ENCODE peak calls at places on chromosomes 16 and 17, in six cellular contexts. One of them, this sample, is unnamed.

GRCh38 chr16:82636485-82636884 is 9.7 kb downstream of the CDH13 start:
- DNase-seq in activated B cell treated with CpG ODN at 0.5 μM for 24 hours: no peak
- DNase-seq in choroid plexus epithelial cell: no peak
- DNase-seq in CD4-positive, alpha-beta T cell: no peak
- DNase-seq in lower leg skin: no peak
- DNase-seq in uterus: no peak
- DNase-seq in this sample: no peak

GRCh38 chr16:87555647-87556046 is 46.7 kb upstream of the JPH3 start:
- DNase-seq in activated B cell treated with CpG ODN at 0.5 μM for 24 hours: no peak
- DNase-seq in choroid plexus epithelial cell: no peak
- DNase-seq in uterus: no peak
- DNase-seq in lower leg skin: no peak
- DNase-seq in CD4-positive, alpha-beta T cell: no peak
- DNase-seq in this sample: no peak

GRCh38 chr17:7929158-7930029 is at the start of gene KCNAB3:
- DNase-seq in lower leg skin: no peak
- DNase-seq in activated B cell treated with CpG ODN at 0.5 μM for 24 hours: peak
- DNase-seq in choroid plexus epithelial cell: peak
- DNase-seq in uterus: peak
- DNase-seq in CD4-positive, alpha-beta T cell: peak
- DNase-seq in this sample: no peak

GRCh38 chr17:76811028-76811427 is 57.2 kb upstream of the MGAT5B start:
- DNase-seq in choroid plexus epithelial cell: no peak
- DNase-seq in activated B cell treated with CpG ODN at 0.5 μM for 24 hours: no peak
- DNase-seq in uterus: no peak
- DNase-seq in CD4-positive, alpha-beta T cell: no peak
- DNase-seq in lower leg skin: no peak
- DNase-seq in this sample: no peak

GRCh38 chr16:80051040-80051439 is 450.5 kb upstream of the MAF start:
- DNase-seq in choroid plexus epithelial cell: no peak
- DNase-seq in activated B cell treated with CpG ODN at 0.5 μM for 24 hours: no peak
- DNase-seq in CD4-positive, alpha-beta T cell: no peak
- DNase-seq in uterus: no peak
- DNase-seq in lower leg skin: no peak
- DNase-seq in this sample: no peak

GRCh38 chr16:3655030-3655790 is 719 bp downstream of the DNASE1 start:
- DNase-seq in lower leg skin: no peak
- DNase-seq in CD4-positive, alpha-beta T cell: no peak
- DNase-seq in choroid plexus epithelial cell: no peak
- DNase-seq in activated B cell treated with CpG ODN at 0.5 μM for 24 hours: no peak
- DNase-seq in uterus: peak
- DNase-seq in this sample: no peak

GRCh38 chr16:49330562-49331201 is 42.9 kb upstream of the C16orf78 start:
- DNase-seq in choroid plexus epithelial cell: no peak
- DNase-seq in lower leg skin: no peak
- DNase-seq in uterus: no peak
- DNase-seq in CD4-positive, alpha-beta T cell: no peak
- DNase-seq in activated B cell treated with CpG ODN at 0.5 μM for 24 hours: no peak
- DNase-seq in this sample: no peak

GRCh38 chr17:78597923-78598545 is 20.8 kb upstream of the DNAH17 start:
- DNase-seq in activated B cell treated with CpG ODN at 0.5 μM for 24 hours: no peak
- DNase-seq in CD4-positive, alpha-beta T cell: no peak
- DNase-seq in uterus: no peak
- DNase-seq in lower leg skin: no peak
- DNase-seq in choroid plexus epithelial cell: peak
- DNase-seq in this sample: no peak

GRCh38 chr16:11391576-11391975 is 46.3 kb downstream of the RMI2 start:
- DNase-seq in choroid plexus epithelial cell: no peak
- DNase-seq in activated B cell treated with CpG ODN at 0.5 μM for 24 hours: no peak
- DNase-seq in lower leg skin: no peak
- DNase-seq in CD4-positive, alpha-beta T cell: no peak
- DNase-seq in uterus: no peak
- DNase-seq in this sample: no peak

GRCh38 chr17:57512258-57512657 is 232.8 kb downstream of the CCDC182 start:
- DNase-seq in CD4-positive, alpha-beta T cell: no peak
- DNase-seq in choroid plexus epithelial cell: no peak
- DNase-seq in lower leg skin: no peak
- DNase-seq in uterus: no peak
- DNase-seq in activated B cell treated with CpG ODN at 0.5 μM for 24 hours: no peak
- DNase-seq in this sample: no peak

GRCh38 chr17:4590981-4591453 is 6.7 kb downstream of the SMTNL2 start:
- DNase-seq in choroid plexus epithelial cell: no peak
- DNase-seq in activated B cell treated with CpG ODN at 0.5 μM for 24 hours: no peak
- DNase-seq in uterus: no peak
- DNase-seq in lower leg skin: no peak
- DNase-seq in CD4-positive, alpha-beta T cell: no peak
- DNase-seq in this sample: no peak

GRCh38 chr16:58034786-58035185 is 9.2 kb downstream of the MMP15 start:
- DNase-seq in lower leg skin: no peak
- DNase-seq in uterus: no peak
- DNase-seq in activated B cell treated with CpG ODN at 0.5 μM for 24 hours: no peak
- DNase-seq in CD4-positive, alpha-beta T cell: no peak
- DNase-seq in choroid plexus epithelial cell: no peak
- DNase-seq in this sample: no peak

GRCh38 chr17:18151290-18151689 is 32.3 kb upstream of the ALKBH5 start:
- DNase-seq in activated B cell treated with CpG ODN at 0.5 μM for 24 hours: no peak
- DNase-seq in CD4-positive, alpha-beta T cell: no peak
- DNase-seq in choroid plexus epithelial cell: no peak
- DNase-seq in lower leg skin: no peak
- DNase-seq in uterus: no peak
- DNase-seq in this sample: no peak

GRCh38 chr17:17666111-17666714 is 15.0 kb upstream of the RAI1 start:
- DNase-seq in activated B cell treated with CpG ODN at 0.5 μM for 24 hours: no peak
- DNase-seq in choroid plexus epithelial cell: peak
- DNase-seq in CD4-positive, alpha-beta T cell: no peak
- DNase-seq in uterus: no peak
- DNase-seq in lower leg skin: no peak
- DNase-seq in this sample: no peak

GRCh38 chr16:9061358-9061813 is 30.1 kb upstream of the HAPSTR1 start:
- DNase-seq in uterus: peak
- DNase-seq in CD4-positive, alpha-beta T cell: no peak
- DNase-seq in lower leg skin: no peak
- DNase-seq in choroid plexus epithelial cell: no peak
- DNase-seq in activated B cell treated with CpG ODN at 0.5 μM for 24 hours: no peak
- DNase-seq in this sample: no peak

GRCh38 chr17:45145035-45145389 is 3.3 kb upstream of the HEXIM1 start:
- DNase-seq in activated B cell treated with CpG ODN at 0.5 μM for 24 hours: no peak
- DNase-seq in uterus: no peak
- DNase-seq in choroid plexus epithelial cell: no peak
- DNase-seq in CD4-positive, alpha-beta T cell: no peak
- DNase-seq in lower leg skin: no peak
- DNase-seq in this sample: no peak

GRCh38 chr17:82598256-82599011 is 49.8 kb downstream of the WDR45B start:
- DNase-seq in CD4-positive, alpha-beta T cell: no peak
- DNase-seq in lower leg skin: no peak
- DNase-seq in choroid plexus epithelial cell: peak
- DNase-seq in uterus: no peak
- DNase-seq in activated B cell treated with CpG ODN at 0.5 μM for 24 hours: no peak
- DNase-seq in this sample: no peak

GRCh38 chr16:73196670-73197069 is 148.7 kb upstream of the ZFHX3 start:
- DNase-seq in activated B cell treated with CpG ODN at 0.5 μM for 24 hours: no peak
- DNase-seq in lower leg skin: no peak
- DNase-seq in uterus: peak
- DNase-seq in CD4-positive, alpha-beta T cell: no peak
- DNase-seq in choroid plexus epithelial cell: peak
- DNase-seq in this sample: peak

GRCh38 chr17:79840204-79840988 is 1.2 kb upstream of the CBX4 start:
- DNase-seq in uterus: peak
- DNase-seq in activated B cell treated with CpG ODN at 0.5 μM for 24 hours: peak
- DNase-seq in lower leg skin: peak
- DNase-seq in choroid plexus epithelial cell: peak
- DNase-seq in CD4-positive, alpha-beta T cell: peak
- DNase-seq in this sample: peak

GRCh38 chr16:79776243-79776884 is 175.8 kb upstream of the MAF start:
- DNase-seq in lower leg skin: peak
- DNase-seq in uterus: peak
- DNase-seq in choroid plexus epithelial cell: peak
- DNase-seq in activated B cell treated with CpG ODN at 0.5 μM for 24 hours: no peak
- DNase-seq in CD4-positive, alpha-beta T cell: no peak
- DNase-seq in this sample: no peak

GRCh38 chr16:57001026-57001669 is 11.8 kb downstream of the NLRC5 start:
- DNase-seq in activated B cell treated with CpG ODN at 0.5 μM for 24 hours: peak
- DNase-seq in lower leg skin: peak
- DNase-seq in CD4-positive, alpha-beta T cell: peak
- DNase-seq in choroid plexus epithelial cell: no peak
- DNase-seq in uterus: no peak
- DNase-seq in this sample: no peak

GRCh38 chr16:31476305-31477219 is 4.6 kb downstream of the TGFB1I1 start:
- DNase-seq in lower leg skin: peak
- DNase-seq in activated B cell treated with CpG ODN at 0.5 μM for 24 hours: peak
- DNase-seq in CD4-positive, alpha-beta T cell: peak
- DNase-seq in choroid plexus epithelial cell: no peak
- DNase-seq in uterus: peak
- DNase-seq in this sample: peak

GRCh38 chr17:27354491-27355081 is 60.7 kb downstream of the WSB1 start:
- DNase-seq in choroid plexus epithelial cell: peak
- DNase-seq in activated B cell treated with CpG ODN at 0.5 μM for 24 hours: no peak
- DNase-seq in CD4-positive, alpha-beta T cell: no peak
- DNase-seq in lower leg skin: no peak
- DNase-seq in uterus: no peak
- DNase-seq in this sample: no peak
- TF ChIP-seq CTCF in choroid plexus epithelial cell: peak
- TF ChIP-seq CTCF in activated B cell treated with CpG ODN at 0.5 μM for 24 hours: no peak
- TF ChIP-seq CTCF in CD4-positive, alpha-beta T cell: no peak
- TF ChIP-seq CTCF in lower leg skin: no peak
- TF ChIP-seq CTCF in uterus: no peak
- TF ChIP-seq CTCF in this sample: no peak

GRCh38 chr16:29646947-29647346 is 16.1 kb upstream of the SPN start:
- DNase-seq in CD4-positive, alpha-beta T cell: no peak
- DNase-seq in uterus: no peak
- DNase-seq in lower leg skin: no peak
- DNase-seq in choroid plexus epithelial cell: no peak
- DNase-seq in activated B cell treated with CpG ODN at 0.5 μM for 24 hours: no peak
- DNase-seq in this sample: no peak

GRCh38 chr16:29644338-29644857 is 18.6 kb upstream of the SPN start:
- DNase-seq in CD4-positive, alpha-beta T cell: no peak
- DNase-seq in choroid plexus epithelial cell: no peak
- DNase-seq in lower leg skin: no peak
- DNase-seq in activated B cell treated with CpG ODN at 0.5 μM for 24 hours: peak
- DNase-seq in uterus: no peak
- DNase-seq in this sample: no peak

GRCh38 chr16:29645699-29646187 is 17.3 kb upstream of the SPN start:
- DNase-seq in choroid plexus epithelial cell: peak
- DNase-seq in activated B cell treated with CpG ODN at 0.5 μM for 24 hours: no peak
- DNase-seq in CD4-positive, alpha-beta T cell: no peak
- DNase-seq in uterus: no peak
- DNase-seq in lower leg skin: no peak
- DNase-seq in this sample: no peak

GRCh38 chr16:29644973-29645698 is 17.9 kb upstream of the SPN start:
- DNase-seq in choroid plexus epithelial cell: no peak
- DNase-seq in lower leg skin: no peak
- DNase-seq in CD4-positive, alpha-beta T cell: no peak
- DNase-seq in activated B cell treated with CpG ODN at 0.5 μM for 24 hours: no peak
- DNase-seq in uterus: no peak
- DNase-seq in this sample: no peak

DNA sequence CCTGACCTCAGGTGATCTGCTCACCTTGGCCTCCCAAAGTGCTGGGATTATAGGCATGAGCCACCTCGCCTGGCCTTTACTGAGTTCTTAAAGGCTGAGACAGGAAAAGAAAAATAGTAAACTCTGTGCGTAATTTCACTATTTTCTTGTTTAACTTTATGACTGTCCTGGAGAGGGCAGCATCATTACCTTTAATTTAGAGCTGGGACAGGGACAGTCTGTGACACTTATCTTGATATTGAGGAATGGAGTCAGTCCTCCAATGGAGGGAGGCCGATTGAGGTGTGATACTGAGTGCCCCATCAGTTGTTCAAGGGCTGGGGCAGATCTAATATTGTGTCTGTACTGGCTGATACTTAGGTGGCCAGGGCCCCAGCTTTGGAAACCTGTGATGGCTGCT is 21.5 kb upstream of the SPN start:
- DNase-seq in uterus: no peak
- DNase-seq in activated B cell treated with CpG ODN at 0.5 μM for 24 hours: no peak
- DNase-seq in lower leg skin: no peak
- DNase-seq in choroid plexus epithelial cell: peak
- DNase-seq in CD4-positive, alpha-beta T cell: no peak
- DNase-seq in this sample: no peak
- TF ChIP-seq CTCF in uterus: no peak
- TF ChIP-seq CTCF in activated B cell treated with CpG ODN at 0.5 μM for 24 hours: no peak
- TF ChIP-seq CTCF in lower leg skin: no peak
- TF ChIP-seq CTCF in choroid plexus epithelial cell: peak
- TF ChIP-seq CTCF in CD4-positive, alpha-beta T cell: no peak
- TF ChIP-seq CTCF in this sample: peak

GRCh38 chr17:74987909-74988711 is 678 bp downstream of the CDR2L start:
- DNase-seq in activated B cell treated with CpG ODN at 0.5 μM for 24 hours: no peak
- DNase-seq in uterus: peak
- DNase-seq in lower leg skin: peak
- DNase-seq in choroid plexus epithelial cell: peak
- DNase-seq in CD4-positive, alpha-beta T cell: no peak
- DNase-seq in this sample: no peak
- TF ChIP-seq CTCF in activated B cell treated with CpG ODN at 0.5 μM for 24 hours: no peak
- TF ChIP-seq CTCF in uterus: peak
- TF ChIP-seq CTCF in lower leg skin: no peak
- TF ChIP-seq CTCF in choroid plexus epithelial cell: peak
- TF ChIP-seq CTCF in CD4-positive, alpha-beta T cell: no peak
- TF ChIP-seq CTCF in this sample: peak

GRCh38 chr16:4684030-4684715 is 9.2 kb upstream of the NUDT16L1 start:
- DNase-seq in lower leg skin: no peak
- DNase-seq in choroid plexus epithelial cell: no peak
- DNase-seq in CD4-positive, alpha-beta T cell: no peak
- DNase-seq in uterus: no peak
- DNase-seq in activated B cell treated with CpG ODN at 0.5 μM for 24 hours: no peak
- DNase-seq in this sample: no peak

GRCh38 chr16:4682084-4682581 is 11.2 kb upstream of the NUDT16L1 start:
- DNase-seq in choroid plexus epithelial cell: no peak
- DNase-seq in lower leg skin: no peak
- DNase-seq in uterus: no peak
- DNase-seq in activated B cell treated with CpG ODN at 0.5 μM for 24 hours: no peak
- DNase-seq in CD4-positive, alpha-beta T cell: no peak
- DNase-seq in this sample: no peak

GRCh38 chr16:4683255-4684029 is 9.9 kb upstream of the NUDT16L1 start:
- DNase-seq in CD4-positive, alpha-beta T cell: no peak
- DNase-seq in activated B cell treated with CpG ODN at 0.5 μM for 24 hours: no peak
- DNase-seq in uterus: no peak
- DNase-seq in choroid plexus epithelial cell: no peak
- DNase-seq in lower leg skin: no peak
- DNase-seq in this sample: no peak

GRCh38 chr16:4681471-4682083 is 11.8 kb upstream of the NUDT16L1 start:
- DNase-seq in lower leg skin: no peak
- DNase-seq in activated B cell treated with CpG ODN at 0.5 μM for 24 hours: no peak
- DNase-seq in CD4-positive, alpha-beta T cell: no peak
- DNase-seq in uterus: no peak
- DNase-seq in choroid plexus epithelial cell: no peak
- DNase-seq in this sample: no peak

DNA sequence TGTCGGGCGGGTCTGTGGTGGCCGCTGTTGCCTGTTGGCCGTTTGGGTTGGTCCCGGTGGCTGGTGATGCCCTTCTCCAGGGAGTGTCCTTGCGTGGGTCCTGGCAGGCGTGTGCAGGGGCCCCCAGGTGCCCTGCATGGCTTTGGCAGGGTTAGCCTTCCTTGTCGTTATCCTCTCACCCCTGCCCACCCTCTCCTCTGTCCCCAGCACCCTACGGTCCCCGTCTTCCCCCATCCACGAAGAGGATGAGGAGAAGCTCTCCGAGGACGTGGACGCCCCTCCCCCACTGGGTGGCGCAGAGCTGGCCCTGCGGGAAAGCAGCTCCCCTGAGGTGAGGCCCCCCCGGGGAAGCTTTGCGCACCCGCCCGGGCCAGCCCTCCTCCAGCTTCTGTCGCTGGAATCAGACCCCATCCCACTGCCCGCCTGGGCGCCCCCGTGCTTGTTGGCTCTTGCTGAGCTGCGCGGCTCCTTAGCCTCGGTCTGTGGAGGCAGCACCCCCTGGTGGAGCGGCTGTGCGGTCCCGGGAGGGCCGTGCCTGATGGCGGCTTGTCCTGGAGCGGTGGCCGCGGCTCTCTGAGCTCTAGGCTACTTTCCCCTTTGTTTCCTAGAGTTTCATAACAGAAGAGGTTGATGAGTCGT is 10.6 kb upstream of the NUDT16L1 start:
- DNase-seq in lower leg skin: no peak
- DNase-seq in choroid plexus epithelial cell: peak
- DNase-seq in CD4-positive, alpha-beta T cell: no peak
- DNase-seq in uterus: no peak
- DNase-seq in activated B cell treated with CpG ODN at 0.5 μM for 24 hours: no peak
- DNase-seq in this sample: no peak
- TF ChIP-seq CTCF in lower leg skin: no peak
- TF ChIP-seq CTCF in choroid plexus epithelial cell: peak
- TF ChIP-seq CTCF in CD4-positive, alpha-beta T cell: peak
- TF ChIP-seq CTCF in uterus: no peak
- TF ChIP-seq CTCF in activated B cell treated with CpG ODN at 0.5 μM for 24 hours: no peak
- TF ChIP-seq CTCF in this sample: no peak

This sample was measured in natural killer cell.